ENCODE peak calls at places on chromosomes 6 and 20, in ten cellular contexts. J, G, K, I, C, L, Q, B, N and V are unnamed samples.
A peak's percentile ranks its signal among the peaks of the same experiment; 100 is the strongest.

GRCh38 chr6:74410630-74411029 is 714.6 kb downstream of the CD109 start:
- DNase-seq in J (no peak), G (no peak), K (no peak), I (no peak), C (peak; percentile 40), L (no peak), Q (no peak), B (no peak), N (no peak), V (no peak)

GRCh38 chr20:41095110-41095969 is 42.0 kb upstream of the PLCG1 start:
- DNase-seq in J (peak; percentile 50), G (peak; percentile 27), K (peak; percentile 53), I (peak; percentile 45), C (peak; percentile 67), L (peak; percentile 41), Q (peak; percentile 64), B (no peak), N (peak; percentile 24), V (peak; percentile 70)

GRCh38 chr20:44427804-44428173 is 47.9 kb upstream of the TTPAL start:
- DNase-seq in J (no peak), G (no peak), K (no peak), I (no peak), C (no peak), L (no peak), Q (no peak), B (no peak), N (no peak), V (no peak)

GRCh38 chr6:21132856-21133610 is 460.5 kb upstream of the SOX4 start:
- DNase-seq in J (no peak), G (no peak), K (no peak), I (no peak), C (no peak), L (no peak), Q (no peak), B (no peak), N (no peak), V (no peak)

GRCh38 chr6:26032387-26033131 is 54.7 kb upstream of the HFE start:
- DNase-seq in J (no peak), G (no peak), K (no peak), I (no peak), C (peak; percentile 38), L (no peak), Q (peak; percentile 48), B (no peak), N (no peak), V (peak; percentile 86)

GRCh38 chr6:27280064-27280539 is 32.0 kb downstream of the POM121L2 start:
- DNase-seq in J (no peak), G (peak; percentile 50), K (no peak), I (no peak), C (peak; percentile 53), L (no peak), Q (peak; percentile 50), B (no peak), N (no peak), V (peak; percentile 90)

GRCh38 chr6:29651413-29652197 is 5.3 kb upstream of the MOG start:
- DNase-seq in J (no peak), G (no peak), K (no peak), I (no peak), C (peak; percentile 37), L (no peak), Q (no peak), B (no peak), N (no peak), V (peak; percentile 31)

GRCh38 chr6:2947424-2947823 is 23.9 kb downstream of the SERPINB6 start:
- DNase-seq in J (no peak), G (no peak), K (no peak), I (no peak), C (no peak), L (no peak), Q (no peak), B (no peak), N (no peak), V (no peak)

GRCh38 chr6:159595173-159595572 is 97.9 kb downstream of the SOD2 start:
- DNase-seq in J (no peak), G (no peak), K (peak; percentile 20), I (no peak), C (peak; percentile 63), L (no peak), Q (peak; percentile 41), B (no peak), N (no peak), V (no peak)

GRCh38 chr6:149221774-149222070 is 95.8 kb upstream of the TAB2 start:
- DNase-seq in J (no peak), G (no peak), K (no peak), I (no peak), C (peak; percentile 45), L (no peak), Q (no peak), B (no peak), N (no peak), V (no peak)

GRCh38 chr20:57698191-57698866 is 11.5 kb downstream of the PMEPA1 start:
- DNase-seq in J (peak; percentile 61), G (no peak), K (peak; percentile 93), I (no peak), C (peak; percentile 98), L (no peak), Q (peak; percentile 80), B (no peak), N (no peak), V (no peak)

GRCh38 chr6:151022492-151022891 is 157.0 kb downstream of the MTHFD1L start:
- DNase-seq in J (no peak), G (peak; percentile 40), K (no peak), I (no peak), C (no peak), L (no peak), Q (no peak), B (no peak), N (no peak), V (no peak)

GRCh38 chr20:41078329-41078728 is 49.7 kb downstream of the TOP1 start:
- DNase-seq in J (no peak), G (no peak), K (peak; percentile 66), I (no peak), C (peak; percentile 53), L (no peak), Q (no peak), B (no peak), N (no peak), V (no peak)

GRCh38 chr20:36062799-36063198 is 91.7 kb upstream of the EPB41L1 start:
- DNase-seq in J (no peak), G (no peak), K (no peak), I (no peak), C (no peak), L (no peak), Q (no peak), B (no peak), N (no peak), V (peak; percentile 62)

GRCh38 chr6:120320481-120321162 is 971.1 kb upstream of the MAN1A1 start:
- DNase-seq in J (no peak), G (no peak), K (no peak), I (no peak), C (no peak), L (no peak), Q (no peak), B (no peak), N (no peak), V (no peak)

GRCh38 chr6:148440877-148441453 is 98.3 kb downstream of the SASH1 start:
- DNase-seq in J (no peak), G (no peak), K (peak; percentile 51), I (no peak), C (peak; percentile 85), L (no peak), Q (no peak), B (peak; percentile 84), N (no peak), V (no peak)